ENCODE peak calls at places on chromosome 1, in ten cellular contexts. One of them, this sample, is unnamed.

GRCh38 chr1:8025671-8026144 is 401 bp downstream of the ERRFI1 start:
- DNase-seq in CD4-positive, alpha-beta memory T cell: peak
- DNase-seq in AG04450: no peak
- DNase-seq in GM12864: no peak
- DNase-seq in AG04449: no peak
- DNase-seq in fibroblast of lung: peak
- DNase-seq in Peyer's patch: no peak
- DNase-seq in transverse colon: no peak
- DNase-seq in SJSA1: peak
- DNase-seq in BJ: no peak
- DNase-seq in this sample: peak

GRCh38 chr1:30145723-30146263 is 577.6 kb downstream of the MATN1 start:
- DNase-seq in Peyer's patch: no peak
- DNase-seq in transverse colon: no peak
- DNase-seq in AG04450: no peak
- DNase-seq in BJ: no peak
- DNase-seq in CD4-positive, alpha-beta memory T cell: no peak
- DNase-seq in fibroblast of lung: no peak
- DNase-seq in GM12864: no peak
- DNase-seq in SJSA1: no peak
- DNase-seq in AG04449: no peak
- DNase-seq in this sample: no peak

GRCh38 chr1:235423214-235423652 is 56.0 kb downstream of the TBCE start:
- DNase-seq in AG04450: no peak
- DNase-seq in SJSA1: no peak
- DNase-seq in transverse colon: no peak
- DNase-seq in fibroblast of lung: no peak
- DNase-seq in BJ: no peak
- DNase-seq in AG04449: no peak
- DNase-seq in CD4-positive, alpha-beta memory T cell: peak
- DNase-seq in GM12864: no peak
- DNase-seq in Peyer's patch: no peak
- DNase-seq in this sample: no peak

GRCh38 chr1:177383715-177384114 is 213.0 kb downstream of the BRINP2 start:
- DNase-seq in CD4-positive, alpha-beta memory T cell: no peak
- DNase-seq in SJSA1: no peak
- DNase-seq in AG04449: no peak
- DNase-seq in transverse colon: no peak
- DNase-seq in fibroblast of lung: peak
- DNase-seq in AG04450: no peak
- DNase-seq in GM12864: no peak
- DNase-seq in Peyer's patch: no peak
- DNase-seq in BJ: no peak
- DNase-seq in this sample: no peak

GRCh38 chr1:36350659-36351171 is 27.3 kb upstream of the EVA1B start:
- DNase-seq in CD4-positive, alpha-beta memory T cell: peak
- DNase-seq in AG04450: no peak
- DNase-seq in SJSA1: peak
- DNase-seq in GM12864: no peak
- DNase-seq in AG04449: no peak
- DNase-seq in Peyer's patch: no peak
- DNase-seq in transverse colon: no peak
- DNase-seq in fibroblast of lung: peak
- DNase-seq in BJ: no peak
- DNase-seq in this sample: no peak

GRCh38 chr1:206790502-206791250 is 18.4 kb upstream of the IL10 start:
- DNase-seq in SJSA1: no peak
- DNase-seq in fibroblast of lung: no peak
- DNase-seq in transverse colon: no peak
- DNase-seq in AG04449: no peak
- DNase-seq in Peyer's patch: no peak
- DNase-seq in AG04450: no peak
- DNase-seq in BJ: no peak
- DNase-seq in GM12864: no peak
- DNase-seq in CD4-positive, alpha-beta memory T cell: no peak
- DNase-seq in this sample: no peak

GRCh38 chr1:242427519-242427918 is 97.0 kb downstream of the PLD5 start:
- DNase-seq in fibroblast of lung: no peak
- DNase-seq in AG04449: no peak
- DNase-seq in AG04450: no peak
- DNase-seq in transverse colon: no peak
- DNase-seq in GM12864: no peak
- DNase-seq in CD4-positive, alpha-beta memory T cell: no peak
- DNase-seq in BJ: no peak
- DNase-seq in SJSA1: no peak
- DNase-seq in Peyer's patch: no peak
- DNase-seq in this sample: no peak

GRCh38 chr1:169109561-169110134 is 3.2 kb downstream of the ATP1B1 start:
- DNase-seq in AG04450: peak
- DNase-seq in SJSA1: peak
- DNase-seq in transverse colon: peak
- DNase-seq in Peyer's patch: no peak
- DNase-seq in fibroblast of lung: peak
- DNase-seq in BJ: no peak
- DNase-seq in GM12864: no peak
- DNase-seq in AG04449: peak
- DNase-seq in CD4-positive, alpha-beta memory T cell: no peak
- DNase-seq in this sample: no peak

GRCh38 chr1:60813051-60813450 is 269.3 kb upstream of the NFIA start:
- DNase-seq in fibroblast of lung: peak
- DNase-seq in transverse colon: no peak
- DNase-seq in BJ: peak
- DNase-seq in SJSA1: no peak
- DNase-seq in AG04449: no peak
- DNase-seq in CD4-positive, alpha-beta memory T cell: no peak
- DNase-seq in GM12864: no peak
- DNase-seq in AG04450: no peak
- DNase-seq in Peyer's patch: no peak
- DNase-seq in this sample: no peak

GRCh38 chr1:156689035-156689959 is 12.1 kb upstream of the NES start:
- DNase-seq in CD4-positive, alpha-beta memory T cell: peak
- DNase-seq in AG04449: no peak
- DNase-seq in BJ: no peak
- DNase-seq in transverse colon: peak
- DNase-seq in fibroblast of lung: peak
- DNase-seq in AG04450: peak
- DNase-seq in SJSA1: peak
- DNase-seq in GM12864: peak
- DNase-seq in Peyer's patch: peak
- DNase-seq in this sample: peak

GRCh38 chr1:62288224-62288623 is 31.0 kb downstream of the KANK4 start:
- DNase-seq in fibroblast of lung: peak
- DNase-seq in BJ: no peak
- DNase-seq in Peyer's patch: no peak
- DNase-seq in AG04450: no peak
- DNase-seq in CD4-positive, alpha-beta memory T cell: no peak
- DNase-seq in AG04449: no peak
- DNase-seq in SJSA1: no peak
- DNase-seq in transverse colon: no peak
- DNase-seq in GM12864: no peak
- DNase-seq in this sample: no peak

GRCh38 chr1:220810179-220810653 is 23.5 kb downstream of the MTARC1 start:
- DNase-seq in BJ: no peak
- DNase-seq in CD4-positive, alpha-beta memory T cell: peak
- DNase-seq in SJSA1: peak
- DNase-seq in fibroblast of lung: peak
- DNase-seq in GM12864: peak
- DNase-seq in AG04449: no peak
- DNase-seq in transverse colon: peak
- DNase-seq in Peyer's patch: peak
- DNase-seq in AG04450: peak
- DNase-seq in this sample: peak
- H3K4me3 ChIP-seq in BJ: no peak
- H3K4me3 ChIP-seq in CD4-positive, alpha-beta memory T cell: no peak
- H3K4me3 ChIP-seq in SJSA1: no peak
- H3K4me3 ChIP-seq in fibroblast of lung: no peak
- H3K4me3 ChIP-seq in GM12864: no peak
- H3K4me3 ChIP-seq in AG04449: peak
- H3K4me3 ChIP-seq in transverse colon: no peak
- H3K4me3 ChIP-seq in Peyer's patch: no peak
- H3K4me3 ChIP-seq in AG04450: peak
- H3K4me3 ChIP-seq in this sample: no peak

GRCh38 chr1:16078925-16079656 is 5.6 kb upstream of the FAM131C start:
- DNase-seq in fibroblast of lung: peak
- DNase-seq in BJ: no peak
- DNase-seq in transverse colon: peak
- DNase-seq in SJSA1: peak
- DNase-seq in AG04450: peak
- DNase-seq in GM12864: peak
- DNase-seq in Peyer's patch: peak
- DNase-seq in AG04449: no peak
- DNase-seq in CD4-positive, alpha-beta memory T cell: peak
- DNase-seq in this sample: peak
- H3K4me3 ChIP-seq in fibroblast of lung: no peak
- H3K4me3 ChIP-seq in BJ: no peak
- H3K4me3 ChIP-seq in transverse colon: no peak
- H3K4me3 ChIP-seq in SJSA1: no peak
- H3K4me3 ChIP-seq in AG04450: no peak
- H3K4me3 ChIP-seq in GM12864: no peak
- H3K4me3 ChIP-seq in Peyer's patch: no peak
- H3K4me3 ChIP-seq in AG04449: no peak
- H3K4me3 ChIP-seq in CD4-positive, alpha-beta memory T cell: peak
- H3K4me3 ChIP-seq in this sample: no peak

GRCh38 chr1:44805311-44806024 is 1.7 kb downstream of the DYNLT4 start:
- DNase-seq in AG04450: no peak
- DNase-seq in Peyer's patch: no peak
- DNase-seq in transverse colon: no peak
- DNase-seq in BJ: no peak
- DNase-seq in AG04449: no peak
- DNase-seq in CD4-positive, alpha-beta memory T cell: no peak
- DNase-seq in GM12864: no peak
- DNase-seq in fibroblast of lung: no peak
- DNase-seq in SJSA1: no peak
- DNase-seq in this sample: peak

GRCh38 chr1:44808063-44808937 is at the start of gene BTBD19:
- DNase-seq in BJ: no peak
- DNase-seq in fibroblast of lung: peak
- DNase-seq in SJSA1: peak
- DNase-seq in GM12864: no peak
- DNase-seq in Peyer's patch: no peak
- DNase-seq in AG04450: peak
- DNase-seq in CD4-positive, alpha-beta memory T cell: no peak
- DNase-seq in AG04449: peak
- DNase-seq in transverse colon: peak
- DNase-seq in this sample: peak

GRCh38 chr1:44807364-44808062 is 362 bp upstream of the DYNLT4 start:
- DNase-seq in transverse colon: peak
- DNase-seq in CD4-positive, alpha-beta memory T cell: peak
- DNase-seq in Peyer's patch: peak
- DNase-seq in SJSA1: peak
- DNase-seq in fibroblast of lung: peak
- DNase-seq in AG04449: peak
- DNase-seq in GM12864: peak
- DNase-seq in AG04450: peak
- DNase-seq in BJ: peak
- DNase-seq in this sample: peak

GRCh38 chr1:44806025-44806703 is 987 bp downstream of the DYNLT4 start:
- DNase-seq in GM12864: no peak
- DNase-seq in transverse colon: peak
- DNase-seq in CD4-positive, alpha-beta memory T cell: no peak
- DNase-seq in BJ: no peak
- DNase-seq in Peyer's patch: no peak
- DNase-seq in SJSA1: no peak
- DNase-seq in AG04449: no peak
- DNase-seq in AG04450: no peak
- DNase-seq in fibroblast of lung: no peak
- DNase-seq in this sample: no peak

GRCh38 chr1:44806704-44807363 is at the start of gene DYNLT4:
- DNase-seq in AG04449: no peak
- DNase-seq in GM12864: no peak
- DNase-seq in Peyer's patch: no peak
- DNase-seq in transverse colon: no peak
- DNase-seq in fibroblast of lung: no peak
- DNase-seq in SJSA1: no peak
- DNase-seq in CD4-positive, alpha-beta memory T cell: no peak
- DNase-seq in AG04450: no peak
- DNase-seq in BJ: no peak
- DNase-seq in this sample: no peak
- H3K4me3 ChIP-seq in AG04449: peak
- H3K4me3 ChIP-seq in GM12864: no peak
- H3K4me3 ChIP-seq in Peyer's patch: peak
- H3K4me3 ChIP-seq in transverse colon: no peak
- H3K4me3 ChIP-seq in fibroblast of lung: peak
- H3K4me3 ChIP-seq in SJSA1: no peak
- H3K4me3 ChIP-seq in CD4-positive, alpha-beta memory T cell: peak
- H3K4me3 ChIP-seq in AG04450: peak
- H3K4me3 ChIP-seq in BJ: peak
- H3K4me3 ChIP-seq in this sample: no peak

DNA sequence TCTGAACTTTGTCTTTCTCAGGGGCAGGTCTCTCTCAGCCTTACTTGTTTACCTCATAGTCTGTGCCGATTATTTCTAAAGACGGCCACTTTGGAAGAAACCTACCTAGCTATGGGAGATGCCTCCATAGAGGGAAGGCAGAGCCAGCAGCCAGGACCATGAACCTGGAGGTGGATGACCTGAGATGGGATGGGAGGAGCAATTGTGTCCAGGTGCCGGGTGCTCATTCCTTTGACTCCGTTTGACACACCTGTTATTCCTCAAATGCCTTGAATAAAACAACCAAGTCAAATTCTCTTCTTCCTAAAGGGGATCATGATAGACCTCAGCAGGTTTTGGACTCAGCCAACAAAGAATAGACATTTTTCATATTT is 42.2 kb downstream of the ZBTB18 start:
- DNase-seq in transverse colon: no peak
- DNase-seq in AG04450: no peak
- DNase-seq in BJ: no peak
- DNase-seq in Peyer's patch: no peak
- DNase-seq in GM12864: no peak
- DNase-seq in CD4-positive, alpha-beta memory T cell: no peak
- DNase-seq in AG04449: no peak
- DNase-seq in fibroblast of lung: no peak
- DNase-seq in SJSA1: no peak
- DNase-seq in this sample: no peak
- H3K4me3 ChIP-seq in transverse colon: no peak
- H3K4me3 ChIP-seq in AG04450: no peak
- H3K4me3 ChIP-seq in BJ: no peak
- H3K4me3 ChIP-seq in Peyer's patch: no peak
- H3K4me3 ChIP-seq in GM12864: no peak
- H3K4me3 ChIP-seq in CD4-positive, alpha-beta memory T cell: no peak
- H3K4me3 ChIP-seq in AG04449: no peak
- H3K4me3 ChIP-seq in fibroblast of lung: no peak
- H3K4me3 ChIP-seq in SJSA1: no peak
- H3K4me3 ChIP-seq in this sample: no peak

GRCh38 chr1:162631546-162632233 is 574 bp upstream of the DDR2 start:
- DNase-seq in GM12864: no peak
- DNase-seq in BJ: no peak
- DNase-seq in transverse colon: no peak
- DNase-seq in SJSA1: peak
- DNase-seq in AG04449: no peak
- DNase-seq in CD4-positive, alpha-beta memory T cell: no peak
- DNase-seq in Peyer's patch: no peak
- DNase-seq in fibroblast of lung: peak
- DNase-seq in AG04450: peak
- DNase-seq in this sample: no peak
- H3K4me3 ChIP-seq in GM12864: peak
- H3K4me3 ChIP-seq in BJ: peak
- H3K4me3 ChIP-seq in transverse colon: peak
- H3K4me3 ChIP-seq in SJSA1: peak
- H3K4me3 ChIP-seq in AG04449: peak
- H3K4me3 ChIP-seq in CD4-positive, alpha-beta memory T cell: no peak
- H3K4me3 ChIP-seq in Peyer's patch: peak
- H3K4me3 ChIP-seq in fibroblast of lung: peak
- H3K4me3 ChIP-seq in AG04450: peak
- H3K4me3 ChIP-seq in this sample: no peak

This sample was measured in mucosa of descending colon.